ENCODE peak calls at places on chromosomes 3 and 15, in four cellular contexts. T, U, P and F are unnamed samples.

GRCh38 chr3:66574091-66574490 is 73.3 kb upstream of the LRIG1 start:
- DNase-seq in T (no peak), U (no peak), P (no peak), F (no peak)

GRCh38 chr15:65512807-65513416 is 4.6 kb downstream of the DPP8 start:
- DNase-seq in T (no peak), U (peak; percentile 43), P (no peak), F (no peak)

GRCh38 chr15:66593219-66593780 is 27.5 kb upstream of the LCTL start:
- DNase-seq in T (no peak), U (no peak), P (no peak), F (no peak)

GRCh38 chr3:156865732-156866131 is 39.6 kb downstream of the LEKR1 start:
- DNase-seq in T (no peak), U (no peak), P (no peak), F (no peak)

GRCh38 chr15:55606214-55606613 is 18.1 kb upstream of the PYGO1 start:
- DNase-seq in T (no peak), U (no peak), P (no peak), F (no peak)

GRCh38 chr3:160027541-160028195 is 39.0 kb downstream of the IL12A start:
- DNase-seq in T (peak; percentile 65), U (no peak), P (peak; percentile 33), F (no peak)

GRCh38 chr3:63251499-63251898 is 26.6 kb upstream of the SYNPR start:
- DNase-seq in T (no peak), U (no peak), P (no peak), F (no peak)

GRCh38 chr3:171791695-171792082 is 18.6 kb downstream of the PLD1 start:
- DNase-seq in T (no peak), U (peak; percentile 96), P (no peak), F (no peak)

GRCh38 chr3:180420804-180421203 is 181.2 kb upstream of the TTC14 start:
- DNase-seq in T (no peak), U (no peak), P (no peak), F (no peak)

GRCh38 chr15:85504739-85505676 is 124.6 kb downstream of the AKAP13 start:
- DNase-seq in T (no peak), U (peak; percentile 20), P (peak; percentile 27), F (no peak)

GRCh38 chr3:158727499-158728377 is 4.5 kb downstream of the RARRES1 start:
- DNase-seq in T (peak; percentile 68), U (no peak), P (peak; percentile 58), F (no peak)